ENCODE peak calls at places on chromosome 2, in seven cellular contexts. I, N, U, E, R, T and C are unnamed samples.

GRCh38 chr2:137809837-137810236 is 154.4 kb upstream of the HNMT start:
- DNase-seq in I (no peak), T (no peak), U (no peak), E (no peak), N (no peak), R (no peak), C (no peak)

GRCh38 chr2:26769501-26769850 is 5.4 kb downstream of the SLC35F6 start:
- DNase-seq in U (no peak), N (no peak), I (no peak), R (no peak), T (no peak), E (no peak), C (no peak)

GRCh38 chr2:36478332-36478738 is 119.6 kb downstream of the FEZ2 start:
- DNase-seq in N (no peak), U (no peak), I (no peak), R (peak), T (no peak), E (no peak), C (no peak)

GRCh38 chr2:65396348-65397026 is 35.9 kb downstream of the SPRED2 start:
- DNase-seq in R (peak), E (no peak), U (no peak), T (no peak), I (no peak), N (no peak), C (no peak)

GRCh38 chr2:9777081-9777480 is 66.2 kb upstream of the TAF1B start:
- DNase-seq in I (no peak), E (no peak), T (no peak), R (no peak), U (no peak), N (no peak), C (no peak)

GRCh38 chr2:8452979-8453903 is 228.6 kb upstream of the ID2 start:
- DNase-seq in I (no peak), T (no peak), E (no peak), U (peak), R (peak), N (no peak), C (no peak)

GRCh38 chr2:159960413-159960812 is 102.0 kb downstream of the PLA2R1 start:
- DNase-seq in U (peak), N (no peak), R (peak), I (no peak), T (no peak), E (no peak), C (no peak)

GRCh38 chr2:1546023-1546591 is 132.8 kb downstream of the TPO start:
- DNase-seq in E (peak), U (peak), T (peak), R (peak), N (no peak), I (no peak), C (no peak)

GRCh38 chr2:171248205-171248662 is 87.5 kb upstream of the TLK1 start:
- DNase-seq in N (no peak), T (no peak), I (no peak), E (no peak), U (peak), R (no peak), C (peak)

GRCh38 chr2:237617305-237617982 is 9.9 kb upstream of the LRRFIP1 start:
- DNase-seq in U (no peak), E (no peak), I (no peak), R (no peak), N (no peak), T (no peak), C (no peak)

GRCh38 chr2:4618141-4618540 is 914.8 kb downstream of the DCDC2C start:
- DNase-seq in T (no peak), E (no peak), I (no peak), U (no peak), R (no peak), N (no peak), C (no peak)

GRCh38 chr2:53856272-53856671 is 3.5 kb downstream of the GPR75 start:
- DNase-seq in T (no peak), N (no peak), I (no peak), R (no peak), U (no peak), E (no peak), C (no peak)

GRCh38 chr2:56169521-56169920 is 14.3 kb upstream of the CCDC85A start:
- DNase-seq in R (peak), E (no peak), T (no peak), N (no peak), I (no peak), U (no peak), C (no peak)

GRCh38 chr2:47559079-47559684 is 156.2 kb downstream of the MSH2 start:
- DNase-seq in U (no peak), N (no peak), E (no peak), I (no peak), R (peak), T (no peak), C (no peak)

GRCh38 chr2:12807907-12808810 is 91.4 kb downstream of the TRIB2 start:
- DNase-seq in I (no peak), T (no peak), N (no peak), U (no peak), R (no peak), E (no peak), C (no peak)